ENCODE peak calls at places on chromosome 5, in seven cellular contexts. R, W, B, M, T, P and Y are unnamed samples. For H3K9me3 and H3K4me1, the result is how much of the 10 kb centered on the place peaks cover.

GRCh38 chr5:135829681-135830383 is 4.6 kb upstream of the SLC25A48 start:
- DNase-seq in P (no peak), M (peak), T (peak), R (peak), B (peak), W (peak), Y (no peak)

GRCh38 chr5:68659876-68660275 is 433.9 kb upstream of the SLC30A5 start:
- DNase-seq in W (no peak), M (no peak), R (no peak), B (no peak), P (no peak), T (no peak), Y (no peak)

GRCh38 chr5:124986667-124987066 is 240.2 kb upstream of the ZNF608 start:
- DNase-seq in W (no peak), M (no peak), R (no peak), P (no peak), B (no peak), T (no peak), Y (no peak)

GRCh38 chr5:178334856-178335255 is 102.3 kb upstream of the PHYKPL start:
- DNase-seq in W (no peak), P (no peak), B (no peak), R (no peak), M (no peak), T (no peak), Y (no peak)

GRCh38 chr5:31889131-31889561 is 250.2 kb downstream of the PDZD2 start:
- DNase-seq in W (no peak), M (no peak), P (no peak), R (no peak), B (no peak), T (no peak), Y (peak)

GRCh38 chr5:120386981-120387380 is 77.1 kb upstream of the PRR16 start:
- DNase-seq in R (no peak), B (no peak), W (no peak), M (no peak), T (no peak), P (no peak), Y (no peak)

GRCh38 chr5:172114875-172115422 is 73.1 kb downstream of the STK10 start:
- DNase-seq in M (no peak), T (no peak), R (no peak), W (no peak), B (no peak), P (peak), Y (no peak)

GRCh38 chr5:158119852-158120708 is 261.1 kb upstream of the CLINT1 start:
- DNase-seq in P (no peak), W (no peak), M (no peak), B (no peak), T (no peak), R (no peak), Y (no peak)

GRCh38 chr5:137453476-137454080 is 45.5 kb downstream of the SPOCK1 start:
- DNase-seq in R (no peak), T (no peak), B (peak), M (peak), P (no peak), W (no peak), Y (peak)

GRCh38 chr5:86824642-86825041 is 206.9 kb downstream of the COX7C start:
- DNase-seq in M (no peak), B (no peak), T (no peak), P (no peak), W (no peak), R (no peak), Y (no peak)

GRCh38 chr5:27308151-27308550 is 269.8 kb upstream of the CDH9 start:
- DNase-seq in B (no peak), P (no peak), T (no peak), W (no peak), R (no peak), M (no peak), Y (no peak)

GRCh38 chr5:115430374-115430773 is 114.2 kb downstream of the FEM1C start:
- DNase-seq in R (no peak), T (no peak), B (no peak), M (no peak), W (no peak), P (no peak), Y (no peak)

GRCh38 chr5:34597034-34597433 is 59.1 kb upstream of the RAI14 start:
- DNase-seq in M (no peak), B (no peak), P (no peak), R (no peak), T (no peak), W (no peak), Y (no peak)

GRCh38 chr5:172640822-172641358 is at the start of gene NEURL1B:
- DNase-seq in T (peak), P (no peak), M (peak), W (peak), R (peak), B (peak), Y (no peak)

GRCh38 chr5:151608522-151608921 is 17.4 kb upstream of the FAT2 start:
- DNase-seq in W (no peak), R (no peak), P (no peak), M (no peak), B (no peak), T (no peak), Y (no peak)

GRCh38 chr5:129361441-129362025 is 98.6 kb upstream of the ADAMTS19 start:
- DNase-seq in M (no peak), P (no peak), W (no peak), R (no peak), T (no peak), B (peak), Y (no peak)

GRCh38 chr5:109823597-109823996 is 133.9 kb downstream of the MAN2A1 start:
- DNase-seq in P (no peak), M (no peak), T (no peak), R (no peak), W (no peak), B (no peak), Y (no peak)

GRCh38 chr5:149455889-149456409 is 76.9 kb upstream of the IL17B start:
- DNase-seq in B (peak), R (no peak), M (peak), T (no peak), W (peak), P (no peak), Y (no peak)

GRCh38 chr5:135488727-135489465 is 36.7 kb upstream of the TIFAB start:
- DNase-seq in R (peak), M (peak), T (peak), P (no peak), W (peak), B (peak), Y (peak)

GRCh38 chr5:57175586-57175985 is 1.7 kb downstream of the GPBP1 start:
- DNase-seq in R (peak), T (no peak), P (no peak), M (no peak), W (no peak), B (no peak), Y (no peak)

GRCh38 chr5:129460121-129460950 is at the start of gene ADAMTS19:
- DNase-seq in T (peak), M (no peak), R (peak), P (no peak), W (no peak), B (no peak), Y (peak)

GRCh38 chr5:40877371-40877988 is 31.8 kb upstream of the C7 start:
- DNase-seq in P (no peak), T (no peak), R (no peak), B (peak), W (no peak), M (no peak), Y (no peak)

DNA sequence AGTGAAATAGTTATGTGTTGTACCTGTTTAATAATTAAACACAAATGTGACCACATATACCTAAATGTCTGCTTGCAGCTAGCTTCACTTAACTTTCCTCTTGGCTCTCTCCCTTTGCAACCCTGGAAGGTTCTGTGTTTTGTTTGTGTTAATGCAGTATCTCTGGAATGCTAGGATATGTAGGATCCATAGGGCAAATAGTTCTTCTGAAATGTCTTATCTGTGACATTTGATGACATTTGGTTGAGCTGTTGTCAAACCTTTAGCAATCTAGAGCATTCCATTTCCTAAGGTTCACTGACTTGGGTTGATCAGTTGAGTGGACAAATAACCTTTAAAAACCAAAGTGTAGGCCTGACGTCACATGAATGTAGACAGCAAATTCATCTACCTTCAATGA is 21.8 kb downstream of the CTNNA1 start:
- DNase-seq in M (peak), B (no peak), R (no peak), P (no peak), W (no peak), T (no peak), Y (no peak)
- TF ChIP-seq YY1 in M (no peak), B (no peak), R (no peak), P (no peak), W (no peak), T (no peak), Y (no peak)

DNA sequence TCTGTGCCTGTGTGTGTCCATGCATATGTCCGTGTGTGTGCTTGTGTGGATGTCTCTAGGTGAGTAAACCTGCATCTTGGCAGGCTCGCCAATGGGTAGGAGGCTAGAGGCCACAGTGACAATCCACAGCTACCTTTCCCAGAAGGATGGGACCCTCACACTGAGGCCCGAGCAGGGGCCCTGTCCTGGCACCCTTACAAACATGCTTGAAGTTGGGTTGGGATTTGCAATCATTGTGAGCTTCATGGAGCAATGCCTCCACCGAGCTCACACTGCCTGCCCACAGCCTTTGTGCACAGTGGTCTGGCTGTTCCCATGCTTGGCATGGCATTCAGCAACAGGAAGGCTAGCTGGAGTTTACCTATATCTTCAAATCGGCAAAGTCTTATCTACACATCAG is 311.1 kb upstream of the IRX1 start:
- DNase-seq in B (no peak), M (no peak), W (no peak), T (no peak), P (no peak), R (no peak), Y (no peak)
- H3K9me3 ChIP-seq in B (under half), M (under half), W (under half), T (under half), P (under half), R (under half), Y (under half)

GRCh38 chr5:14187660-14188059 is 44.5 kb downstream of the TRIO start:
- DNase-seq in T (no peak), R (no peak), B (no peak), P (no peak), W (no peak), M (no peak), Y (no peak)
- H3K4me1 ChIP-seq in T (under half), R (half or more), B (half or more), P (under half), W (under half), M (under half), Y (under half)

GRCh38 chr5:54378707-54379106 is 68.3 kb upstream of the ARL15 start:
- DNase-seq in B (no peak), R (no peak), T (no peak), W (no peak), P (no peak), M (no peak), Y (no peak)
- TF ChIP-seq YY1 in B (no peak), R (no peak), T (no peak), W (no peak), P (no peak), M (no peak), Y (no peak)

GRCh38 chr5:141389153-141390042 is 1.9 kb downstream of the PCDHGB4 start:
- DNase-seq in B (no peak), P (no peak), M (no peak), W (no peak), T (no peak), R (no peak), Y (no peak)
- H3K9me3 ChIP-seq in B (under half), P (under half), M (under half), W (under half), T (half or more), R (under half), Y (under half)

DNA sequence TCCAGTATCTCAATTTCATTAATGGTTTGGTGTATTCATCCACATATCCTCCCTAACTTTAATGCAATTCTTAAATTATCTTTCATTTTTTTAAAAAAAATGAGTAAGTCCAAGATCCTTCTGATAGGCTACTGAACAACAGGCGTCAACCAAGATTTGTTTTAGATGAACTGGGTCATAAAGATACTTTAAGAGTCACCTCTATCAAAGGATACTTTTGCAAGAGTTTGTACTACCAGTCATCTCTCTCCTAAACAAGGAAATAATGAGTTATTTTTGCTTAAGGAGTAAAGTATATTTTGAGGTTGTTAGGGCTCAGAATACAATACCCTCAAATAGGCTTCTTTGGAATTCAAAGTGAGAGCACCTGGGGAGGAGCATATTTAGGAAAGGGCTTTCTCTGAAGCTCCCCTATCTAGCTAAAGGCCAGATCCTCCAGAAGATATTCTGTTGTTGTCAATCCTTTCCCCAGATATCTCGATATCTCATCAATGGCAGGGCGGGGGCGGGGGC is 25.8 kb downstream of the HAVCR1 start:
- DNase-seq in T (no peak), W (no peak), B (no peak), P (no peak), R (no peak), M (no peak), Y (no peak)
- H3K4me1 ChIP-seq in T (under half), W (under half), B (under half), P (under half), R (under half), M (under half), Y (under half)

GRCh38 chr5:39608024-39608423 is 183.2 kb upstream of the DAB2 start:
- DNase-seq in B (no peak), P (no peak), R (no peak), M (no peak), T (no peak), W (no peak), Y (no peak)
- TF ChIP-seq YY1 in B (no peak), P (no peak), R (no peak), M (no peak), T (no peak), W (no peak), Y (no peak)